ENCODE peak calls at places on chromosomes 13 and 19, in eight cellular contexts. W is T-helper 2 cell; U is T-helper 1 cell; L is lung; M is bronchial epithelial cell; O is endothelial cell; K is activated T-cell treated with anti-CD3 and anti-CD28 coated beads, Interleukin-2, amount 50 U/mL, for 48 hours; Y is memory B cell. E is an unnamed sample.

GRCh38 chr19:29285878-29286277 is 72.9 kb upstream of the UQCRFS1 start:
- DNase-seq in W (no peak), U (no peak), L (no peak), M (no peak), O (peak), K (no peak), Y (no peak), E (no peak)

GRCh38 chr19:46714523-46715106 is 2.3 kb downstream of the PRKD2 start:
- DNase-seq in W (no peak), U (peak), L (no peak), M (no peak), O (no peak), K (no peak), Y (peak), E (no peak)

GRCh38 chr13:114118763-114119123 is 13.7 kb downstream of the RASA3 start:
- DNase-seq in W (no peak), U (no peak), L (no peak), M (no peak), O (no peak), K (no peak), Y (no peak), E (no peak)

GRCh38 chr13:94495806-94496205 is 16.3 kb upstream of the DCT start:
- DNase-seq in W (no peak), U (no peak), L (no peak), M (no peak), O (no peak), K (no peak), Y (no peak), E (no peak)

GRCh38 chr19:28454083-28454482 is 758.9 kb downstream of the UQCRFS1 start:
- DNase-seq in W (no peak), U (no peak), L (no peak), M (peak), O (no peak), K (no peak), Y (no peak), E (no peak)

GRCh38 chr13:44365008-44365407 is 8.6 kb upstream of the SERP2 start:
- DNase-seq in W (no peak), U (no peak), L (no peak), M (peak), O (no peak), K (no peak), Y (no peak), E (no peak)

GRCh38 chr19:15595069-15595468 is 19.9 kb upstream of the CYP4F8 start:
- DNase-seq in W (no peak), U (no peak), L (no peak), M (peak), O (no peak), K (no peak), Y (no peak), E (no peak)

GRCh38 chr19:44993526-44993925 is 7.7 kb upstream of the RELB start:
- DNase-seq in W (no peak), U (no peak), L (no peak), M (no peak), O (no peak), K (no peak), Y (no peak), E (no peak)

GRCh38 chr13:38743499-38743898 is 56.6 kb downstream of the FREM2 start:
- DNase-seq in W (no peak), U (no peak), L (no peak), M (no peak), O (no peak), K (no peak), Y (no peak), E (no peak)

GRCh38 chr19:46192990-46193650 is 36.4 kb upstream of the IGFL1 start:
- DNase-seq in W (no peak), U (no peak), L (no peak), M (peak), O (no peak), K (no peak), Y (no peak), E (no peak)

GRCh38 chr19:34577531-34578101 is 96.1 kb downstream of the WTIP start:
- DNase-seq in W (no peak), U (no peak), L (peak), M (no peak), O (no peak), K (no peak), Y (no peak), E (no peak)

GRCh38 chr13:106619688-106620555 is 52.0 kb upstream of the ARGLU1 start:
- DNase-seq in W (peak), U (peak), L (no peak), M (peak), O (peak), K (no peak), Y (peak), E (no peak)

GRCh38 chr13:71661921-71662320 is 205.1 kb downstream of the DACH1 start:
- DNase-seq in W (no peak), U (no peak), L (no peak), M (no peak), O (no peak), K (no peak), Y (no peak), E (no peak)

GRCh38 chr13:95734124-95734523 is 57.2 kb downstream of the DNAJC3 start:
- DNase-seq in W (no peak), U (no peak), L (no peak), M (no peak), O (no peak), K (no peak), Y (no peak), E (no peak)

GRCh38 chr13:33911521-33911920 is 93.6 kb downstream of the RFC3 start:
- DNase-seq in W (no peak), U (no peak), L (no peak), M (peak), O (no peak), K (no peak), Y (no peak), E (no peak)

GRCh38 chr13:31409678-31410356 is 210.0 kb downstream of the B3GLCT start:
- DNase-seq in W (no peak), U (no peak), L (no peak), M (peak), O (no peak), K (no peak), Y (peak), E (no peak)

GRCh38 chr13:79481685-79482052 is 714 bp downstream of the NDFIP2 start:
- DNase-seq in W (peak), U (peak), L (no peak), M (peak), O (no peak), K (peak), Y (no peak), E (no peak)

GRCh38 chr13:19264711-19265110 is 83.1 kb upstream of the TUBA3C start:
- DNase-seq in W (no peak), U (no peak), L (no peak), M (no peak), O (no peak), K (no peak), Y (no peak), E (no peak)

GRCh38 chr13:76854894-76855293 is 31.3 kb downstream of the KCTD12 start:
- DNase-seq in W (no peak), U (no peak), L (no peak), M (peak), O (no peak), K (no peak), Y (no peak), E (no peak)

GRCh38 chr19:35509861-35510625 is 3.4 kb downstream of the DMKN start:
- DNase-seq in W (peak), U (peak), L (peak), M (peak), O (peak), K (peak), Y (peak), E (peak)

GRCh38 chr19:4720037-4720700 is 3.5 kb downstream of the DPP9 start:
- DNase-seq in W (no peak), U (no peak), L (no peak), M (no peak), O (no peak), K (no peak), Y (no peak), E (no peak)

GRCh38 chr19:21934593-21934992 is 76.2 kb downstream of the ZNF208 start:
- DNase-seq in W (no peak), U (no peak), L (no peak), M (no peak), O (no peak), K (no peak), Y (no peak), E (no peak)

GRCh38 chr13:42355118-42355840 is 83.3 kb downstream of the AKAP11 start:
- DNase-seq in W (peak), U (peak), L (no peak), M (no peak), O (no peak), K (peak), Y (no peak), E (no peak)

GRCh38 chr13:100646030-100646673 is 28.4 kb downstream of the TMTC4 start:
- DNase-seq in W (no peak), U (no peak), L (no peak), M (peak), O (peak), K (no peak), Y (no peak), E (peak)

GRCh38 chr13:52938065-52938464 is 89.6 kb upstream of the PCDH8 start:
- DNase-seq in W (no peak), U (no peak), L (no peak), M (no peak), O (no peak), K (no peak), Y (no peak), E (no peak)

GRCh38 chr13:73215807-73216206 is 157.0 kb downstream of the KLF5 start:
- DNase-seq in W (no peak), U (no peak), L (no peak), M (no peak), O (no peak), K (no peak), Y (no peak), E (no peak)

GRCh38 chr13:63208811-63209210 is 1793.2 kb upstream of the PCDH20 start:
- DNase-seq in W (no peak), U (no peak), L (no peak), M (no peak), O (no peak), K (no peak), Y (no peak), E (no peak)

GRCh38 chr19:2266183-2266993 is 10.2 kb upstream of the JSRP1 start:
- DNase-seq in W (no peak), U (no peak), L (peak), M (peak), O (no peak), K (no peak), Y (no peak), E (no peak)

GRCh38 chr13:20721454-20722357 is 18.2 kb downstream of the IL17D start:
- DNase-seq in W (no peak), U (no peak), L (peak), M (peak), O (peak), K (no peak), Y (no peak), E (no peak)